ENCODE peak calls at places on chromosomes 3 and 15, in seven cellular contexts. V is HS-27A; L is hippocampal formation; G is stimulated activated CD4-positive, alpha-beta T cell treated with anti-CD3 and anti-CD28 coated beads, Interleukin-1b, Interleukin-23, amount 100 ng/mL, for 48 hours; W is tibial nerve; R is mammary epithelial cell; D is glomerular endothelial cell. H is an unnamed sample.

GRCh38 chr3:142273501-142273900 is 48.1 kb upstream of the GK5 start:
- DNase-seq in V (no peak), L (peak), G (no peak), W (no peak), R (no peak), D (no peak), H (no peak)

GRCh38 chr15:22888120-22888859 is 49.8 kb downstream of the NIPA2 start:
- DNase-seq in V (peak), L (no peak), G (no peak), W (no peak), R (peak), D (peak), H (no peak)

GRCh38 chr3:48411606-48412374 is 18.1 kb downstream of the PLXNB1 start:
- DNase-seq in V (no peak), L (no peak), G (no peak), W (peak), R (no peak), D (no peak), H (no peak)

GRCh38 chr3:123773681-123774431 is 110.3 kb downstream of the MYLK start:
- DNase-seq in V (no peak), L (peak), G (no peak), W (no peak), R (no peak), D (no peak), H (no peak)

GRCh38 chr15:83207622-83208356 is at the start of gene HDGFL3:
- DNase-seq in V (no peak), L (peak), G (peak), W (peak), R (peak), D (no peak), H (peak)

GRCh38 chr15:85035980-85036379 is 54.3 kb downstream of the PDE8A start:
- DNase-seq in V (no peak), L (no peak), G (no peak), W (no peak), R (no peak), D (no peak), H (no peak)

GRCh38 chr15:68636256-68636655 is 57.5 kb downstream of the CORO2B start:
- DNase-seq in V (no peak), L (no peak), G (no peak), W (no peak), R (no peak), D (no peak), H (no peak)

GRCh38 chr15:98444067-98444600 is 204.2 kb upstream of the IGF1R start:
- DNase-seq in V (no peak), L (no peak), G (no peak), W (no peak), R (no peak), D (no peak), H (no peak)

GRCh38 chr3:150762662-150763121 is 277 bp downstream of the SIAH2 start:
- DNase-seq in V (no peak), L (no peak), G (no peak), W (no peak), R (no peak), D (no peak), H (no peak)

GRCh38 chr3:190541008-190541407 is 27.1 kb downstream of the IL1RAP start:
- DNase-seq in V (no peak), L (no peak), G (no peak), W (no peak), R (no peak), D (no peak), H (no peak)

GRCh38 chr15:53808058-53808703 is 48.7 kb upstream of the WDR72 start:
- DNase-seq in V (no peak), L (no peak), G (no peak), W (no peak), R (no peak), D (no peak), H (no peak)

GRCh38 chr3:28651159-28651558 is 302.5 kb upstream of the AZI2 start:
- DNase-seq in V (no peak), L (no peak), G (no peak), W (no peak), R (no peak), D (no peak), H (no peak)

GRCh38 chr15:83278191-83278590 is 6.3 kb downstream of the BNC1 start:
- DNase-seq in V (no peak), L (no peak), G (no peak), W (no peak), R (peak), D (no peak), H (no peak)

GRCh38 chr3:172106989-172107388 is 67.6 kb downstream of the FNDC3B start:
- DNase-seq in V (no peak), L (peak), G (peak), W (no peak), R (no peak), D (no peak), H (peak)

GRCh38 chr3:126329927-126330725 is 27.1 kb downstream of the KLF15 start:
- DNase-seq in V (no peak), L (no peak), G (no peak), W (no peak), R (no peak), D (no peak), H (no peak)

GRCh38 chr15:31045606-31046005 is 54.2 kb upstream of the MTMR10 start:
- DNase-seq in V (no peak), L (no peak), G (no peak), W (no peak), R (no peak), D (no peak), H (no peak)

GRCh38 chr3:127961963-127962362 is 46.9 kb downstream of the KBTBD12 start:
- DNase-seq in V (no peak), L (no peak), G (no peak), W (no peak), R (peak), D (no peak), H (no peak)

GRCh38 chr3:73580343-73580742 is 44.4 kb downstream of the PDZRN3 start:
- DNase-seq in V (no peak), L (no peak), G (peak), W (no peak), R (peak), D (no peak), H (no peak)

GRCh38 chr3:197354195-197355059 is 56.0 kb upstream of the DLG1 start:
- DNase-seq in V (no peak), L (peak), G (no peak), W (no peak), R (no peak), D (no peak), H (no peak)

GRCh38 chr15:85543741-85544155 is 163.3 kb downstream of the AKAP13 start:
- DNase-seq in V (no peak), L (no peak), G (peak), W (peak), R (peak), D (no peak), H (peak)

GRCh38 chr3:102790742-102791141 is 355.9 kb downstream of the ZPLD1 start:
- DNase-seq in V (no peak), L (no peak), G (no peak), W (no peak), R (no peak), D (no peak), H (no peak)

GRCh38 chr3:197736010-197736490 is 654 bp downstream of the RUBCN start:
- DNase-seq in V (no peak), L (no peak), G (peak), W (no peak), R (peak), D (no peak), H (peak)

GRCh38 chr3:127676921-127677351 is 4.2 kb downstream of the ABTB1 start:
- DNase-seq in V (no peak), L (no peak), G (no peak), W (peak), R (no peak), D (no peak), H (peak)

GRCh38 chr15:38810686-38811085 is 246.1 kb upstream of the RASGRP1 start:
- DNase-seq in V (no peak), L (no peak), G (no peak), W (no peak), R (no peak), D (no peak), H (no peak)

GRCh38 chr3:15839568-15839967 is 41.8 kb upstream of the ANKRD28 start:
- DNase-seq in V (no peak), L (no peak), G (no peak), W (no peak), R (no peak), D (no peak), H (no peak)

GRCh38 chr3:158791259-158791920 is 10.5 kb upstream of the MFSD1 start:
- DNase-seq in V (no peak), L (peak), G (no peak), W (no peak), R (peak), D (no peak), H (peak)

GRCh38 chr15:78934063-78935023 is 10.5 kb downstream of the CTSH start:
- DNase-seq in V (no peak), L (no peak), G (no peak), W (no peak), R (no peak), D (no peak), H (no peak)

GRCh38 chr15:42057744-42058646 is 36.4 kb downstream of the PLA2G4D start:
- DNase-seq in V (no peak), L (no peak), G (no peak), W (no peak), R (no peak), D (no peak), H (no peak)

GRCh38 chr15:89888214-89888804 is 5.5 kb downstream of the AP3S2 start:
- DNase-seq in V (no peak), L (no peak), G (no peak), W (no peak), R (peak), D (no peak), H (no peak)

GRCh38 chr3:151580592-151580991 is 119.7 kb upstream of the IGSF10 start:
- DNase-seq in V (peak), L (no peak), G (no peak), W (no peak), R (peak), D (no peak), H (no peak)

GRCh38 chr15:64895285-64896065 is 16.2 kb upstream of the ANKDD1A start:
- DNase-seq in V (no peak), L (peak), G (no peak), W (no peak), R (no peak), D (no peak), H (peak)

GRCh38 chr3:113354307-113354706 is 87.0 kb downstream of the CFAP44 start:
- DNase-seq in V (no peak), L (no peak), G (no peak), W (no peak), R (no peak), D (no peak), H (no peak)

GRCh38 chr15:100201376-100202280 is 140.1 kb downstream of the ADAMTS17 start:
- DNase-seq in V (no peak), L (no peak), G (no peak), W (no peak), R (no peak), D (no peak), H (peak)

GRCh38 chr3:72441284-72441994 is 406.8 kb downstream of the SHQ1 start:
- DNase-seq in V (no peak), L (no peak), G (no peak), W (no peak), R (peak), D (no peak), H (no peak)